ENCODE peak calls at places on chromosomes 16 and 17, in ten cellular contexts. I, B, E, V, D, L, A, T, J and M are unnamed samples.

GRCh38 chr16:11976850-11977205 is 294 bp downstream of the SNX29 start:
- DNase-seq in J (no peak), E (no peak), I (no peak), L (no peak), V (no peak), D (no peak), A (no peak), B (no peak), T (no peak), M (no peak)

GRCh38 chr16:27917953-27918352 is 145.6 kb downstream of the GSG1L start:
- DNase-seq in L (no peak), E (no peak), A (no peak), J (no peak), D (no peak), B (no peak), T (no peak), V (no peak), I (no peak), M (no peak)

GRCh38 chr17:19386974-19387920 is at the start of gene MFAP4:
- DNase-seq in J (no peak), A (no peak), V (no peak), D (no peak), L (peak; percentile 73), E (no peak), T (no peak), B (no peak), I (no peak), M (no peak)

GRCh38 chr16:9351440-9351839 is 260.0 kb downstream of the HAPSTR1 start:
- DNase-seq in D (no peak), T (peak; percentile 81), E (no peak), B (no peak), J (no peak), L (no peak), A (no peak), V (no peak), I (no peak), M (no peak)

GRCh38 chr16:57667526-57668258 is 414 bp upstream of the ADGRG3 start:
- DNase-seq in B (no peak), J (no peak), L (no peak), A (no peak), D (no peak), V (no peak), T (no peak), E (no peak), I (no peak), M (no peak)

GRCh38 chr16:66335704-66336329 is 30.7 kb upstream of the CDH5 start:
- DNase-seq in T (peak; percentile 78), D (no peak), I (peak; percentile 97), J (no peak), E (no peak), A (no peak), V (no peak), L (no peak), B (no peak), M (no peak)

GRCh38 chr17:49817993-49818392 is 29.5 kb downstream of the KAT7 start:
- DNase-seq in I (no peak), L (no peak), E (peak; percentile 77), J (no peak), A (peak; percentile 57), T (no peak), D (no peak), V (no peak), B (peak; percentile 43), M (peak; percentile 52)

GRCh38 chr16:70476272-70477020 is 22.1 kb downstream of the FCSK start:
- DNase-seq in V (no peak), L (peak; percentile 23), I (no peak), E (no peak), A (no peak), J (no peak), T (no peak), D (peak; percentile 92), B (no peak), M (no peak)

GRCh38 chr16:4651842-4652241 is 27.2 kb downstream of the MGRN1 start:
- DNase-seq in J (peak; percentile 41), A (no peak), V (no peak), I (no peak), E (no peak), D (no peak), T (no peak), L (no peak), B (no peak), M (no peak)

GRCh38 chr16:28990375-28991040 is 5.7 kb downstream of the LAT start:
- DNase-seq in L (no peak), J (no peak), E (no peak), A (no peak), T (no peak), V (no peak), D (no peak), B (peak; percentile 47), I (no peak), M (no peak)

GRCh38 chr17:18026408-18026776 is 12.6 kb downstream of the ATPAF2 start:
- DNase-seq in B (no peak), D (no peak), J (no peak), A (no peak), L (peak; percentile 45), V (no peak), I (peak; percentile 27), E (no peak), T (peak; percentile 40), M (peak; percentile 33)

GRCh38 chr16:30095166-30096078 is 591 bp downstream of the YPEL3 start:
- DNase-seq in V (no peak), E (no peak), B (no peak), J (peak; percentile 40), T (no peak), L (no peak), A (no peak), D (no peak), I (no peak), M (no peak)

GRCh38 chr17:58040386-58040785 is 33.3 kb upstream of the SRSF1 start:
- DNase-seq in D (no peak), L (no peak), I (no peak), E (no peak), B (no peak), T (no peak), A (no peak), J (no peak), V (no peak), M (no peak)

GRCh38 chr16:76668207-76668725 is 391.1 kb downstream of the CNTNAP4 start:
- DNase-seq in L (no peak), I (no peak), J (no peak), E (no peak), T (no peak), D (no peak), A (no peak), B (no peak), V (no peak), M (no peak)

GRCh38 chr17:51035436-51035835 is 85.2 kb downstream of the SPAG9 start:
- DNase-seq in L (peak; percentile 86), B (no peak), T (no peak), E (no peak), V (no peak), A (no peak), I (no peak), D (no peak), J (no peak), M (no peak)

GRCh38 chr16:31010539-31010938 is at the start of gene STX1B:
- DNase-seq in I (peak; percentile 65), D (no peak), V (peak; percentile 55), J (no peak), A (peak; percentile 39), B (peak; percentile 37), T (no peak), L (no peak), E (peak; percentile 37), M (no peak)